ENCODE peak calls at places on chromosomes 5 and 9, in five cellular contexts. G is right cardiac atrium, K is uterus, N is breast epithelium, L is cardiac muscle cell. H is an unnamed sample.
A peak's percentile ranks its signal among the peaks of the same experiment; 100 is the strongest.

GRCh38 chr5:151764801-151765200 is 6.4 kb upstream of the ATOX1 start:
- DNase-seq in N (no peak), K (no peak), L (no peak), G (no peak), H (no peak)

GRCh38 chr5:132296412-132297001 is 2.3 kb downstream of the SLC22A4 start:
- DNase-seq in N (no peak), K (no peak), L (peak; percentile 75), G (peak; percentile 54), H (no peak)

GRCh38 chr9:82598254-82599039 is 464.5 kb downstream of the RASEF start:
- DNase-seq in L (no peak), K (no peak), N (no peak), G (no peak), H (no peak)

GRCh38 chr5:168269950-168270349 is 21.5 kb upstream of the WWC1 start:
- DNase-seq in G (no peak), L (peak; percentile 38), N (no peak), K (no peak), H (no peak)

GRCh38 chr5:5521029-5521428 is 98.6 kb downstream of the ICE1 start:
- DNase-seq in L (no peak), G (no peak), N (no peak), K (no peak), H (no peak)

GRCh38 chr5:80894083-80894482 is 66.1 kb upstream of the RASGRF2 start:
- DNase-seq in K (no peak), N (no peak), L (no peak), G (no peak), H (no peak)

GRCh38 chr5:122200894-122201293 is 71.5 kb downstream of the ZNF474 start:
- DNase-seq in N (no peak), G (no peak), K (no peak), L (no peak), H (no peak)

GRCh38 chr5:43772601-43773031 is 169.6 kb downstream of the NNT start:
- DNase-seq in L (peak; percentile 90), K (no peak), G (no peak), N (no peak), H (no peak)

GRCh38 chr5:174522641-174523260 is 201.6 kb upstream of the MSX2 start:
- DNase-seq in L (no peak), K (no peak), G (no peak), N (no peak), H (no peak)

GRCh38 chr9:89366711-89367110 is 48.4 kb downstream of the SECISBP2 start:
- DNase-seq in G (no peak), L (no peak), N (no peak), K (no peak), H (no peak)

GRCh38 chr5:69519285-69519684 is 26.7 kb downstream of the OCLN start:
- DNase-seq in N (no peak), G (no peak), K (no peak), L (no peak), H (no peak)

GRCh38 chr5:69512740-69513260 is 20.2 kb downstream of the OCLN start:
- DNase-seq in N (no peak), L (peak; percentile 75), G (no peak), K (no peak), H (no peak)

GRCh38 chr5:69522035-69522434 is 29.4 kb downstream of the OCLN start:
- DNase-seq in L (no peak), N (no peak), K (no peak), G (no peak), H (no peak)

GRCh38 chr5:69517763-69518212 is 25.2 kb downstream of the OCLN start:
- DNase-seq in N (no peak), K (no peak), G (no peak), L (peak; percentile 38), H (no peak)
- H3K4me1 ChIP-seq in N (no peaks in the 10 kb centered on the region), K (no peaks in the 10 kb centered on the region), G (no peaks in the 10 kb centered on the region), L (no peaks in the 10 kb centered on the region), H (no peaks in the 10 kb centered on the region)

GRCh38 chr9:126521551-126521950 is 92.2 kb upstream of the LMX1B start:
- DNase-seq in L (no peak), G (no peak), K (no peak), N (no peak), H (no peak)

GRCh38 chr9:126521976-126522590 is 91.6 kb upstream of the LMX1B start:
- DNase-seq in N (no peak), L (no peak), G (peak; percentile 44), K (no peak), H (no peak)

GRCh38 chr9:126522957-126523356 is 90.8 kb upstream of the LMX1B start:
- DNase-seq in N (no peak), G (peak; percentile 91), L (no peak), K (no peak), H (no peak)

GRCh38 chr9:126524353-126525077 is 89.2 kb upstream of the LMX1B start:
- DNase-seq in K (no peak), N (no peak), L (no peak), G (peak; percentile 59), H (no peak)

DNA sequence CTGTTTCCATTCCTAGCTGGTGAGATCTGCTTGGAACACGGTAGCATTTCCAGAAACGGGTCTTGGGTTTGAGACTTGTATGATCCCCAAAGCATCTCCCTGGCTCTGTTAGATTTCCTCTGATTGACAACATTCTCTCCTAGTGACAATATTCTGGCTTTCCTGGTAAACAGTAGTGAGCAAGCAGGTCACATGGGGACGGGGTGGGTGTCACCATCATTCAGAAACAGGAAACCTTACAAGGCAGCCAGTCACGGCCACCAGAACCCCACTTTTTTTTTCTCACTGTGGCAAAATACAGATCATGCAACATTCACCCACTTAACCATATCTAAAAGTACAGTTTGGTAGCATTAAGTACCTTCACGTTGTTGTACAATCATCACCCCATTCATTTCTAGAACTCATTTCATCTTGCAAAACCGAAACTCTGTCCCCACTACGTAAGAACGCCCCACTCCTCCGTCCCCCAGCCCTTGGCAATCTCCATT is 90.1 kb upstream of the LMX1B start:
- DNase-seq in G (peak; percentile 85), N (no peak), L (no peak), K (no peak), H (no peak)
- H3K27me3 ChIP-seq in G (no peaks in the 10 kb centered on the region), N (no peaks in the 10 kb centered on the region), L (no peaks in the 10 kb centered on the region), K (no peaks in the 10 kb centered on the region), H (peaks cover 2% of the 10 kb centered on the region)

DNA sequence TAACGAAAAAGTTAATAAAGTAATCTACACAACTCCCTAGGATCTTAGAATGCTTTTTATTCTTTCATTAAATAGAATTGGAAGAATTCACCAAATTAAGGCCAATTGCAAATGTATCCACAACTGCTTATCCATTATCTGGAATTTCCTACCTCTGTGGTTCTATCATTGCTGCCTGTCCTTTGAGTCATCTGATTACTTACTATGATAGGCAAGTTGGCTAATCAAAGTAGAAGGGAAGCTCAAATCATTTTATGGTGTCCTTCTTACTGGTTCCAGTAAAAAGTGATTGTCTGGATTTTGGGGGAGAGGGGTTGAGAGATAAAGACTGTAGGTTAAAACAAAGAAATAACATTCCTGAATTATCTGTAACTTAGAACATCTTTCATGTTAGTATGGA is 161.4 kb upstream of the GNA14 start:
- DNase-seq in G (no peak), L (no peak), K (no peak), N (no peak), H (no peak)
- H3K27ac ChIP-seq in G (no peak overlapping the region), L (no peak overlapping the region), K (no peak overlapping the region), N (no peak overlapping the region), H (no peak overlapping the region)

GRCh38 chr9:38029923-38030638 is 38.9 kb downstream of the SHB start:
- DNase-seq in N (no peak), G (no peak), L (no peak), K (no peak), H (no peak)
- H3K4me1 ChIP-seq in N (peaks cover 21% of the 10 kb centered on the region), G (peaks cover 31% of the 10 kb centered on the region), L (peaks cover 11% of the 10 kb centered on the region), K (peaks cover 20% of the 10 kb centered on the region), H (no peaks in the 10 kb centered on the region)

GRCh38 chr5:88678780-88679491 is 204.0 kb downstream of the MEF2C start:
- DNase-seq in G (no peak), K (no peak), L (no peak), N (no peak), H (no peak)
- H3K27me3 ChIP-seq in G (peaks cover 4% of the 10 kb centered on the region), K (peaks cover 34% of the 10 kb centered on the region), L (peaks cover 100% of the 10 kb centered on the region), N (peaks cover 16% of the 10 kb centered on the region), H (peaks cover 64% of the 10 kb centered on the region)

DNA sequence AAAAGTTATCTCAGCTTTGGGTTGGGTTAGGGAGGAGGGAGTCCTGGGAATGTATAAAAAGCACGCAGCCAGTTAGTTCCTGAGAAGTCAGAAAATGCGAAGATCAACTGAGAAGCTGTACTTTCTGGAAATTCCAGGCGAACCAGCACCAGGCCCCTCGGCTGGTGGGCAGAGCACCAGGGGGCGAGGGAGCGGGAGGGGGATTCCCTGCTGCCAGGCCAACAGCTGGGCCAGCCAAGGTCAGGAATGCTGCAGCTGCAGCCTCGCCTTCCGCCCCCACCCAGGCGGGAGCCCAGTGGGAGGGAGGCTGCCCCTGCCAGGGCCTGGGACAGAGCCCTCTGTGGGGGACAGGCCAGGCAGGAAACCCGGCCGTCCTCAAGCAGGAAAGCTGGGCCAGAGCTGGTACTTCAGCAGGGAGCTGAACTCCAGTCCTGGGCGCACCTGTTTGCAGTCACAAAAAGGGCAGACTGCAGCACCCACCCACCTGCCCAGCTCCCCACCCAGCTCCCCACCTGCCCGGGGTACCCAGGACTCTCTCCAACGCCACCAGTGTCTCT is 35.5 kb downstream of the VAV2 start:
- DNase-seq in K (no peak), L (peak; percentile 41), N (no peak), G (peak; percentile 81), H (no peak)
- H3K27ac ChIP-seq in K (peak overlapping the region; percentile 50), L (peak overlapping the region; percentile 34), N (no peak overlapping the region), G (no peak overlapping the region), H (no peak overlapping the region)

DNA sequence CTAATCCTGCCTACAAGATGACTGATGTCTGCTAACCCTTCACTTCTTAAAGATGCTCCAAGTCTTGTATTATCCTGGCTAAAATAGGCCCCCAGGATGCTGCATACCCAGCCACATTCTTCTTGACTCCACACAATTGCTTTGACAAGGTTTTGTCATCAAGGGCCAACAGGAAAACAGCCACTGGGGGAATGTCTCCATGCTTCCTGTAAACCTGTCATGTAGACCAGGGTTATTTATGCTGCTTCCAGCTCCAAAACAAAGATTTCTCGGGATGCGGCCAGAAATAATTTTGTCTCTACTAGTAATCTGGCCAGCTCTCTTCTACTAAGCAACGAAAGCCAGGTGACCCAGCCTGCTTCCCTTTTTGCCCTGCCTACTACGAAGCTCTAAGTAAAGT is 53.8 kb downstream of the SHB start:
- DNase-seq in L (no peak), G (no peak), K (no peak), N (no peak), H (no peak)
- H3K4me1 ChIP-seq in L (peaks cover 36% of the 10 kb centered on the region), G (peaks cover 22% of the 10 kb centered on the region), K (peaks cover 13% of the 10 kb centered on the region), N (peaks cover 21% of the 10 kb centered on the region), H (no peaks in the 10 kb centered on the region)

GRCh38 chr5:7394889-7395431 is 978 bp upstream of the ADCY2 start:
- DNase-seq in L (no peak), G (no peak), N (no peak), K (no peak), H (no peak)
- H3K27me3 ChIP-seq in L (peaks cover 36% of the 10 kb centered on the region), G (no peaks in the 10 kb centered on the region), N (no peaks in the 10 kb centered on the region), K (no peaks in the 10 kb centered on the region), H (peaks cover 11% of the 10 kb centered on the region)

GRCh38 chr9:121204121-121204520 is 2.5 kb upstream of the RAB14 start:
- DNase-seq in L (no peak), N (no peak), K (no peak), G (no peak), H (no peak)
- H3K27ac ChIP-seq in L (no peak overlapping the region), N (no peak overlapping the region), K (no peak overlapping the region), G (no peak overlapping the region), H (no peak overlapping the region)

DNA sequence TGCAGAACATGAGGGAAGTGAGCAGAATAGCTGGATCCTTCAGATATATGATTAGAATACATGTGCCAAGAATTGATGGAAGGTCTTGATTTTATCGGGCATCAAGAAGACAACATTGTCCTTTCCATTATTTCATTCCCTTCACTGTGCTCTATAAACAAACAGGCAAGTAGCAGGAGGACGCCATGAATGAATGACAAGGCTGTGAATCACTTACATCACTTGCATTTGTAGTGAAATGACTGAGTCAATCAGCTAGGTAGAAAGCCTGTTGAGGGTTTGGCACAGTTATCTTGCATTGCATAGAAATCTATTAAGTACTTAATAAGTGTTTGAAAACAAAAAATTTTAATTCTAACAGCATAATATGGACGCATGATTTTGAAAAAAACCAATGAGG is 548.8 kb upstream of the IZUMO3 start:
- DNase-seq in L (no peak), N (no peak), G (no peak), K (no peak), H (no peak)
- H3K4me1 ChIP-seq in L (no peaks in the 10 kb centered on the region), N (no peaks in the 10 kb centered on the region), G (no peaks in the 10 kb centered on the region), K (no peaks in the 10 kb centered on the region), H (no peaks in the 10 kb centered on the region)